ENCODE peak calls at places on chromosomes 6 and 20, in ten cellular contexts. T, B, O, Z, U, Q, D, P, N and W are unnamed samples.

GRCh38 chr6:112286010-112286409 is 31.6 kb upstream of the LAMA4 start:
- DNase-seq in T (no peak), B (no peak), O (no peak), Z (no peak), U (no peak), Q (no peak), D (no peak), P (peak; percentile 46), N (no peak), W (no peak)

GRCh38 chr6:16637635-16638034 is 123.6 kb downstream of the ATXN1 start:
- DNase-seq in T (no peak), B (no peak), O (peak; percentile 33), Z (no peak), U (no peak), Q (no peak), D (peak; percentile 25), P (peak; percentile 41), N (no peak), W (peak; percentile 61)

GRCh38 chr6:14435291-14435690 is 317.7 kb downstream of the CD83 start:
- DNase-seq in T (no peak), B (no peak), O (peak; percentile 65), Z (no peak), U (no peak), Q (no peak), D (no peak), P (peak; percentile 78), N (no peak), W (no peak)

GRCh38 chr20:25750765-25751696 is 54.4 kb upstream of the ZNF337 start:
- DNase-seq in T (peak; percentile 46), B (peak; percentile 40), O (no peak), Z (peak; percentile 58), U (peak; percentile 55), Q (no peak), D (peak; percentile 25), P (no peak), N (peak; percentile 25), W (peak; percentile 45)

GRCh38 chr6:55040102-55040848 is 134.0 kb upstream of the HCRTR2 start:
- DNase-seq in T (no peak), B (no peak), O (peak; percentile 91), Z (no peak), U (no peak), Q (no peak), D (peak; percentile 68), P (peak; percentile 73), N (no peak), W (peak; percentile 81)

GRCh38 chr6:103855750-103856149 is 1004.0 kb downstream of the HACE1 start:
- DNase-seq in T (no peak), B (no peak), O (no peak), Z (no peak), U (no peak), Q (no peak), D (no peak), P (no peak), N (no peak), W (no peak)

GRCh38 chr6:10140121-10140520 is 274.8 kb downstream of the TFAP2A start:
- DNase-seq in T (no peak), B (no peak), O (no peak), Z (no peak), U (no peak), Q (no peak), D (peak; percentile 19), P (peak; percentile 39), N (no peak), W (no peak)

GRCh38 chr6:37125779-37126553 is 44.0 kb upstream of the PIM1 start:
- DNase-seq in T (no peak), B (peak; percentile 30), O (no peak), Z (no peak), U (no peak), Q (peak; percentile 72), D (peak; percentile 26), P (peak; percentile 42), N (no peak), W (no peak)

GRCh38 chr6:113859349-113860164 is 2.4 kb downstream of the MARCKS start:
- DNase-seq in T (no peak), B (peak; percentile 24), O (peak; percentile 41), Z (peak; percentile 52), U (no peak), Q (no peak), D (peak; percentile 53), P (peak; percentile 63), N (peak; percentile 10), W (peak; percentile 41)

GRCh38 chr6:138287144-138287955 is 69.1 kb upstream of the PBOV1 start:
- DNase-seq in T (peak; percentile 22), B (peak; percentile 50), O (peak; percentile 21), Z (no peak), U (peak; percentile 31), Q (peak; percentile 32), D (peak; percentile 30), P (peak; percentile 31), N (peak; percentile 57), W (peak; percentile 12)

GRCh38 chr20:25353754-25354705 is 36.6 kb downstream of the ABHD12 start:
- DNase-seq in T (no peak), B (no peak), O (no peak), Z (no peak), U (no peak), Q (no peak), D (no peak), P (peak; percentile 56), N (no peak), W (no peak)

GRCh38 chr6:125104425-125104824 is 49.1 kb upstream of the TPD52L1 start:
- DNase-seq in T (no peak), B (no peak), O (peak; percentile 81), Z (no peak), U (no peak), Q (no peak), D (peak; percentile 65), P (peak; percentile 70), N (peak; percentile 64), W (peak; percentile 40)

GRCh38 chr20:45470939-45471338 is 1.4 kb downstream of the WFDC2 start:
- DNase-seq in T (no peak), B (no peak), O (no peak), Z (no peak), U (no peak), Q (no peak), D (no peak), P (peak; percentile 14), N (peak; percentile 20), W (peak; percentile 6)

GRCh38 chr6:111844376-111844775 is 28.9 kb downstream of the FYN start:
- DNase-seq in T (no peak), B (no peak), O (no peak), Z (no peak), U (no peak), Q (no peak), D (no peak), P (no peak), N (no peak), W (no peak)

GRCh38 chr20:11987526-11987925 is 69.8 kb downstream of the BTBD3 start:
- DNase-seq in T (no peak), B (no peak), O (no peak), Z (no peak), U (no peak), Q (no peak), D (no peak), P (no peak), N (no peak), W (no peak)

GRCh38 chr20:46305331-46305972 is 2.8 kb downstream of the CDH22 start:
- DNase-seq in T (no peak), B (no peak), O (no peak), Z (no peak), U (no peak), Q (no peak), D (no peak), P (no peak), N (no peak), W (no peak)

GRCh38 chr6:20338160-20338559 is 63.5 kb upstream of the E2F3 start:
- DNase-seq in T (no peak), B (no peak), O (no peak), Z (no peak), U (no peak), Q (no peak), D (peak; percentile 54), P (peak; percentile 34), N (no peak), W (peak; percentile 10)

GRCh38 chr20:21089421-21089820 is 16.7 kb downstream of the LINC00237 start:
- DNase-seq in T (no peak), B (no peak), O (no peak), Z (no peak), U (no peak), Q (no peak), D (no peak), P (peak; percentile 77), N (peak; percentile 44), W (no peak)

GRCh38 chr20:2206957-2207769 is 88.6 kb upstream of the TGM3 start:
- DNase-seq in T (peak; percentile 19), B (peak; percentile 89), O (peak; percentile 18), Z (peak; percentile 31), U (peak; percentile 79), Q (peak; percentile 92), D (peak; percentile 43), P (peak; percentile 68), N (peak; percentile 68), W (peak; percentile 41)

GRCh38 chr6:41779336-41779735 is 364 bp downstream of the FRS3 start:
- DNase-seq in T (no peak), B (no peak), O (no peak), Z (no peak), U (no peak), Q (no peak), D (no peak), P (no peak), N (no peak), W (no peak)

GRCh38 chr6:167020211-167020610 is 21.0 kb downstream of the CEP43 start:
- DNase-seq in T (no peak), B (no peak), O (no peak), Z (no peak), U (no peak), Q (no peak), D (no peak), P (no peak), N (no peak), W (no peak)

GRCh38 chr6:27100921-27101320 is 146.6 kb upstream of the PRSS16 start:
- DNase-seq in T (no peak), B (no peak), O (no peak), Z (no peak), U (no peak), Q (no peak), D (no peak), P (no peak), N (no peak), W (no peak)

GRCh38 chr20:23092409-23092756 is 6.3 kb upstream of the CD93 start:
- DNase-seq in T (no peak), B (no peak), O (peak; percentile 24), Z (no peak), U (no peak), Q (no peak), D (peak; percentile 49), P (peak; percentile 55), N (no peak), W (peak; percentile 5)

GRCh38 chr20:58851221-58851968 is 693 bp upstream of the GNAS-AS1 start:
- DNase-seq in T (no peak), B (no peak), O (no peak), Z (no peak), U (peak; percentile 5), Q (peak; percentile 19), D (no peak), P (peak; percentile 35), N (no peak), W (no peak)